ENCODE peak calls at places on chromosomes 7 and 10, in six cellular contexts. I is OCI-LY7, G is colonic mucosa, T is astrocyte, E is ovary, B is neural progenitor cell. N is an unnamed sample.

GRCh38 chr7:55569269-55569663 is 3.0 kb downstream of the VOPP1 start:
- DNase-seq in E (no peak), B (no peak), I (peak; percentile 28), G (no peak), T (no peak), N (peak; percentile 75)

GRCh38 chr7:47493971-47494370 is 87.9 kb downstream of the TNS3 start:
- DNase-seq in G (no peak), B (no peak), E (no peak), T (peak; percentile 36), I (no peak), N (no peak)

GRCh38 chr7:64878684-64879083 is 24.4 kb upstream of the ZNF273 start:
- DNase-seq in E (no peak), B (no peak), T (no peak), G (peak; percentile 1), I (no peak), N (no peak)

GRCh38 chr7:47183896-47184629 is 397.8 kb downstream of the TNS3 start:
- DNase-seq in G (no peak), B (no peak), E (no peak), T (no peak), I (peak; percentile 67), N (no peak)

GRCh38 chr7:24133691-24134090 is 150.3 kb upstream of the NPY start:
- DNase-seq in T (no peak), I (no peak), E (no peak), G (no peak), B (no peak), N (no peak)

GRCh38 chr10:84685047-84685660 is 356.8 kb downstream of the CCSER2 start:
- DNase-seq in I (no peak), E (no peak), T (no peak), B (no peak), G (no peak), N (no peak)

GRCh38 chr7:1240296-1240820 is 7.7 kb downstream of the UNCX start:
- DNase-seq in T (no peak), E (no peak), G (no peak), B (peak; percentile 62), I (no peak), N (peak; percentile 44)

GRCh38 chr7:75039166-75039565 is 34.4 kb downstream of the RCC1L start:
- DNase-seq in E (no peak), T (peak; percentile 46), B (no peak), G (no peak), I (no peak), N (no peak)

GRCh38 chr7:123637878-123638277 is 17.8 kb upstream of the LMOD2 start:
- DNase-seq in G (no peak), T (no peak), B (no peak), E (no peak), I (no peak), N (no peak)

GRCh38 chr7:116582164-116582732 is 57.4 kb downstream of the CAV1 start:
- DNase-seq in E (no peak), T (peak; percentile 52), B (no peak), I (no peak), G (no peak), N (no peak)

GRCh38 chr10:77637986-77638765 is 568 bp upstream of the KCNMA1 start:
- DNase-seq in E (no peak), T (peak; percentile 60), I (no peak), G (no peak), B (peak; percentile 86), N (peak; percentile 82)

GRCh38 chr10:36280396-36280795 is 638.3 kb upstream of the FZD8 start:
- DNase-seq in I (no peak), G (no peak), E (no peak), T (peak; percentile 20), B (no peak), N (no peak)

GRCh38 chr7:129950191-129950940 is 2.4 kb downstream of the UBE2H start:
- DNase-seq in B (peak; percentile 73), T (no peak), I (peak; percentile 23), E (no peak), G (peak; percentile 37), N (no peak)

GRCh38 chr7:149427096-149427680 is 33.7 kb downstream of the ZNF777 start:
- DNase-seq in G (no peak), E (no peak), T (no peak), I (no peak), B (peak; percentile 67), N (no peak)

GRCh38 chr7:106604303-106604918 is 56.5 kb downstream of the CCDC71L start:
- DNase-seq in I (no peak), E (no peak), G (no peak), B (no peak), T (no peak), N (no peak)

GRCh38 chr7:105840981-105841749 is 35.2 kb downstream of the ATXN7L1 start:
- DNase-seq in B (no peak), E (no peak), I (no peak), T (no peak), G (no peak), N (no peak)

GRCh38 chr10:97279121-97279815 is 13.2 kb downstream of the ARHGAP19 start:
- DNase-seq in B (no peak), T (peak; percentile 11), G (no peak), I (no peak), E (peak; percentile 47), N (no peak)

GRCh38 chr7:124062171-124062570 is 29.3 kb upstream of the TMEM229A start:
- DNase-seq in G (no peak), E (no peak), T (no peak), B (no peak), I (no peak), N (no peak)

GRCh38 chr10:79904671-79905321 is 44.1 kb downstream of the SFTPD start:
- DNase-seq in B (peak; percentile 83), I (no peak), E (peak; percentile 64), T (peak; percentile 63), G (peak; percentile 42), N (peak; percentile 87)

DNA sequence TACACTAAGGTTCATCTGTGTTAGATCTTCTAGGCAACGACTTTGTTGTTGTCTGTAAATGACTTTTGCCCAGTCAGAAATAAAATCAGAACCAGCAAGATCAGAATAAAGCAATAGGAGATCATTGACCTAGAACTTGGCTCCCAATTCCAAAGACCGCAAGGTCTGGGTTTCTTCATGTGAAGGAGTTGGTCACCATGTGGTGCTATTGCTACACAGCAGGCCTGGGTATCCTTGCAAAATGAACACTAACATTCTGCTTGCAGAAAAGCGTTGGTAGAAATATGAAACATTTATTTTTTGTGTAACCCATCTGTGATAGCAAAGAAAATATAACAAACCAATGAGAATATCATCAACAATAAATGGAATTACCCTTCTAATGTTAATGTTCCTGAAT is 831.0 kb downstream of the NXPH1 start:
- DNase-seq in B (no peak), G (no peak), T (no peak), E (no peak), I (no peak), N (no peak)
- TF ChIP-seq CTCF in B (no peak), G (no peak), T (no peak), E (no peak), I (no peak), N (no peak)

GRCh38 chr10:125145636-125146035 is 14.7 kb downstream of the CTBP2 start:
- DNase-seq in T (no peak), B (no peak), I (no peak), G (no peak), E (no peak), N (no peak)

GRCh38 chr10:125148576-125148975 is 11.8 kb downstream of the CTBP2 start:
- DNase-seq in I (no peak), T (no peak), E (no peak), B (no peak), G (no peak), N (no peak)

GRCh38 chr10:125148021-125148439 is 12.3 kb downstream of the CTBP2 start:
- DNase-seq in G (peak; percentile 51), E (peak; percentile 66), I (no peak), T (no peak), B (no peak), N (no peak)

GRCh38 chr10:125144693-125145623 is 15.4 kb downstream of the CTBP2 start:
- DNase-seq in E (no peak), I (peak; percentile 21), T (peak; percentile 44), B (peak; percentile 58), G (no peak), N (no peak)

GRCh38 chr10:125146791-125147604 is 13.4 kb downstream of the CTBP2 start:
- DNase-seq in G (peak; percentile 45), I (peak; percentile 17), B (no peak), E (no peak), T (peak; percentile 91), N (no peak)
- H3K4me1 ChIP-seq in G (peaks cover 49% of the 10 kb centered on the region), I (no peaks in the 10 kb centered on the region), B (peaks cover 34% of the 10 kb centered on the region), E (peaks cover 47% of the 10 kb centered on the region), T (peaks cover 41% of the 10 kb centered on the region), N (peaks cover 28% of the 10 kb centered on the region)

GRCh38 chr10:17185873-17186272 is 15.6 kb downstream of the TRDMT1 start:
- DNase-seq in E (no peak), G (no peak), B (no peak), T (no peak), I (no peak), N (no peak)
- TF ChIP-seq CTCF in E (no peak), G (no peak), B (no peak), T (no peak), I (no peak), N (no peak)

DNA sequence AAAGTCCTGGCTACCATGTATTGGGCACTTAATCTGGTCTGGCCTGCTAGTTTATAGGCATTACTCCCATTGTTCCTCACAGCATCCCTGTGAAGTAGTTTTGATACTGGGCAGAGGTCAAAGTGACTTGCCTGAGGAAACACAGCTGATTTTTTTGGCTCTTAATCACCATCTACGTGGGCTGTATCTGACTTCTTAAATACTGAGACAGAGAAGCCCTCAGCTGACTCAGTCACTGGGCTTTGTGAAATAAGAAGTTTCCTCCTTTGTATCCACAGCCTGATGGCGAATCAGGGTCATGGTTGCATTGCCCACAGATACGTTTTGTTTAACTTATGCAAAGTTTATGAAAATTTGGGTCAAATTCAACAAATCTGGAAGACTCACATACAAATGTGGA is 13.2 kb downstream of the TACR2 start:
- DNase-seq in T (peak; percentile 88), E (peak; percentile 52), B (no peak), I (no peak), G (no peak), N (no peak)
- H3K4me1 ChIP-seq in T (peaks cover 10% of the 10 kb centered on the region), E (peaks cover 17% of the 10 kb centered on the region), B (peaks cover 7% of the 10 kb centered on the region), I (peaks cover 9% of the 10 kb centered on the region), G (no peaks in the 10 kb centered on the region), N (no peaks in the 10 kb centered on the region)

DNA sequence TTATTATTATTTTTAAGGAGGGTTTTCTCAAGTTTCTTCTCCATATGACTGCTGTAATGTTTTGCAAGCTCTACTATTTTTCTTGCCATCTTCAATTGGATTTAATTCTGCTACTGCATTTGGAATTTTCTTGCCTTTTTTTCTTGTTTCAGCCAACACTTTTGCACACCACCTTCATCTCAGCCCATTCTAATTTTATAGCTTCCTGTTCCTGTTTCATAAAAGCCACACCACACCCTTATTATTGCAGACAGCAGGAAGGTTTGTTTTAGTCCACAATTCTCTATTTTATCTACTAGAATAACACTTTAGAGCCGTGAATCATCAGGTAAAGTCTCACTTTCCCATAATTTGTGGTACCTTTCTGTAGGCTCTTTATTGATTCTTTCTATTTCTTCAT is 209.3 kb upstream of the TBX20 start:
- DNase-seq in G (no peak), T (no peak), E (no peak), I (peak; percentile 32), B (no peak), N (no peak)
- TF ChIP-seq CTCF in G (no peak), T (no peak), E (no peak), I (no peak), B (no peak), N (no peak)

N was measured in spleen.